ENCODE peak calls at places on chromosomes 4 and X, in four cellular contexts. D, P, I and O are unnamed samples. For H3K9me3, the result is how much of the 10 kb centered on the place peaks cover.

GRCh38 chr4:105650190-105650589 is 58.3 kb downstream of the INTS12 start:
- DNase-seq in D (no peak), P (no peak), I (no peak), O (no peak)

GRCh38 chr4:180091710-180092109 is 2151.5 kb upstream of the TENM3 start:
- DNase-seq in D (no peak), P (no peak), I (no peak), O (no peak)

GRCh38 chrX:53440101-53440500 is 5.9 kb upstream of the HSD17B10 start:
- DNase-seq in D (no peak), P (no peak), I (no peak), O (no peak)

GRCh38 chr4:140238353-140239041 is 84.5 kb upstream of the MAML3 start:
- DNase-seq in D (peak), P (peak), I (peak), O (peak)

GRCh38 chr4:76214269-76214628 is 625 bp upstream of the SCARB2 start:
- DNase-seq in D (no peak), P (no peak), I (no peak), O (no peak)

GRCh38 chrX:132219343-132219768 is at the start of gene RAP2C:
- DNase-seq in D (peak), P (peak), I (peak), O (peak)

GRCh38 chr4:164204434-164204833 is 549.5 kb upstream of the SMIM31 start:
- DNase-seq in D (no peak), P (no peak), I (no peak), O (peak)

GRCh38 chr4:118282692-118283091 is 70.1 kb downstream of the PRSS12 start:
- DNase-seq in D (peak), P (no peak), I (no peak), O (peak)

GRCh38 chr4:140251566-140251965 is 97.6 kb upstream of the MAML3 start:
- DNase-seq in D (no peak), P (no peak), I (no peak), O (no peak)

GRCh38 chr4:144709793-144710525 is 64.0 kb downstream of the HHIP start:
- DNase-seq in D (no peak), P (no peak), I (no peak), O (peak)

GRCh38 chrX:123869488-123869887 is 9.6 kb downstream of the XIAP start:
- DNase-seq in D (no peak), P (no peak), I (no peak), O (no peak)

GRCh38 chr4:19725130-19725529 is 526.6 kb upstream of the SLIT2 start:
- DNase-seq in D (peak), P (no peak), I (no peak), O (no peak)

GRCh38 chr4:159787901-159788300 is 685.0 kb downstream of the RAPGEF2 start:
- DNase-seq in D (no peak), P (no peak), I (no peak), O (peak)

GRCh38 chr4:88166608-88167007 is 8.2 kb upstream of the ABCG2 start:
- DNase-seq in D (no peak), P (no peak), I (no peak), O (no peak)

GRCh38 chr4:140174535-140174934 is 20.6 kb upstream of the MAML3 start:
- DNase-seq in D (no peak), P (no peak), I (no peak), O (no peak)

GRCh38 chrX:44898411-44899221 is 25.6 kb downstream of the KDM6A start:
- DNase-seq in D (no peak), P (no peak), I (no peak), O (peak)

GRCh38 chrX:70134116-70134477 is 850 bp downstream of the IGBP1 start:
- DNase-seq in D (peak), P (no peak), I (peak), O (peak)

GRCh38 chrX:150587585-150588503 is 19.4 kb downstream of the MTM1 start:
- DNase-seq in D (peak), P (no peak), I (no peak), O (peak)

GRCh38 chrX:66504481-66504880 is 134.4 kb downstream of the EDA2R start:
- DNase-seq in D (no peak), P (no peak), I (no peak), O (no peak)

GRCh38 chrX:67922950-67923349 is 379.1 kb downstream of the AR start:
- DNase-seq in D (no peak), P (no peak), I (no peak), O (no peak)

GRCh38 chrX:2894885-2895292 is 34.2 kb downstream of the ARSD start:
- DNase-seq in D (peak), P (no peak), I (no peak), O (peak)

GRCh38 chr4:4859799-4860380 is 425 bp downstream of the MSX1 start:
- DNase-seq in D (peak), P (no peak), I (no peak), O (no peak)

GRCh38 chr4:142596595-142596994 is 249.5 kb downstream of the INPP4B start:
- DNase-seq in D (no peak), P (no peak), I (no peak), O (no peak)
- H3K9me3 ChIP-seq in D (under half), P (under half), I (under half), O (under half)

GRCh38 chr4:53832549-53832948 is 231.9 kb downstream of the CHIC2 start:
- DNase-seq in D (no peak), P (no peak), I (no peak), O (no peak)
- H3K9me3 ChIP-seq in D (under half), P (under half), I (under half), O (under half)

DNA sequence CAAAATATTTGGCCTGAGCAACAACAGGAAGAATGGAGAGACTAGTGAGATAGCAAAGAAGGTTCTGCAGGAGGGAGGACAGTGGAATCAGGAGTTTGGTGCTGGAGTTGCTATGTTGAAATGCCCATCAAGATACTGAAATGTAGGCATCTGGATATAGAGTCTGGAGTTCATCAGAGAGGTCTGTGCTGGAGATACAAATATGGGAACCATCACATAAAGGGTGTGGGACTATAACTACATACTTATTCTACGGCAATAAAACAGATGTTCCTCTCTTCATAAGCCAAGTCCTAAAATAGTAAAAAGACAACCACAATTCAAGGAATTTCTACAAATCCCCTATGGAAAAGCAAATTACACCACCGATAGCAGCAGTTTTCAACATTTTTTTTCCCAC is 1.7 kb downstream of the MED14 start:
- DNase-seq in D (peak), P (no peak), I (no peak), O (no peak)
- H3K9me3 ChIP-seq in D (under half), P (under half), I (under half), O (under half)

GRCh38 chrX:56920338-56920997 is 74.9 kb downstream of the SPIN3 start:
- DNase-seq in D (no peak), P (no peak), I (no peak), O (no peak)
- H3K9me3 ChIP-seq in D (half or more), P (under half), I (under half), O (under half)

GRCh38 chr4:102116121-102116520 is 229.2 kb downstream of the SLC39A8 start:
- DNase-seq in D (no peak), P (no peak), I (no peak), O (no peak)

GRCh38 chr4:102120846-102121245 is 224.4 kb downstream of the SLC39A8 start:
- DNase-seq in D (no peak), P (no peak), I (no peak), O (no peak)
- H3K9me3 ChIP-seq in D (under half), P (under half), I (under half), O (under half)